ENCODE peak calls at places on chromosome 5, in five cellular contexts. One of them, this sample, is unnamed.

GRCh38 chr5:134176523-134177196 is at the start of gene SKP1:
- DNase-seq in endodermal cell: peak
- DNase-seq in astrocyte of the cerebellum: peak
- DNase-seq in osteocyte: peak
- DNase-seq in HFFc6: peak
- DNase-seq in this sample: peak

GRCh38 chr5:37876245-37876644 is 36.4 kb upstream of the GDNF start:
- DNase-seq in endodermal cell: no peak
- DNase-seq in astrocyte of the cerebellum: no peak
- DNase-seq in osteocyte: no peak
- DNase-seq in HFFc6: no peak
- DNase-seq in this sample: no peak

GRCh38 chr5:32173394-32174010 is 617 bp downstream of the GOLPH3 start:
- DNase-seq in endodermal cell: peak
- DNase-seq in astrocyte of the cerebellum: no peak
- DNase-seq in osteocyte: peak
- DNase-seq in HFFc6: peak
- DNase-seq in this sample: no peak

GRCh38 chr5:71937906-71938698 is 169.2 kb upstream of the MAP1B start:
- DNase-seq in endodermal cell: no peak
- DNase-seq in astrocyte of the cerebellum: no peak
- DNase-seq in osteocyte: no peak
- DNase-seq in HFFc6: no peak
- DNase-seq in this sample: no peak

GRCh38 chr5:67350600-67351315 is 154.2 kb upstream of the CD180 start:
- DNase-seq in endodermal cell: no peak
- DNase-seq in astrocyte of the cerebellum: no peak
- DNase-seq in osteocyte: no peak
- DNase-seq in HFFc6: no peak
- DNase-seq in this sample: no peak

GRCh38 chr5:124748687-124749594 is 2.5 kb upstream of the ZNF608 start:
- DNase-seq in endodermal cell: peak
- DNase-seq in astrocyte of the cerebellum: peak
- DNase-seq in osteocyte: no peak
- DNase-seq in HFFc6: no peak
- DNase-seq in this sample: peak

GRCh38 chr5:76319673-76320072 is 83.4 kb upstream of the IQGAP2 start:
- DNase-seq in endodermal cell: no peak
- DNase-seq in astrocyte of the cerebellum: no peak
- DNase-seq in osteocyte: no peak
- DNase-seq in HFFc6: no peak
- DNase-seq in this sample: no peak

GRCh38 chr5:17295671-17296070 is 78.2 kb downstream of the BASP1 start:
- DNase-seq in endodermal cell: no peak
- DNase-seq in astrocyte of the cerebellum: no peak
- DNase-seq in osteocyte: no peak
- DNase-seq in HFFc6: no peak
- DNase-seq in this sample: no peak

GRCh38 chr5:89901983-89902382 is 507.6 kb downstream of the CETN3 start:
- DNase-seq in endodermal cell: no peak
- DNase-seq in astrocyte of the cerebellum: no peak
- DNase-seq in osteocyte: no peak
- DNase-seq in HFFc6: no peak
- DNase-seq in this sample: no peak

GRCh38 chr5:3786165-3786564 is 190.5 kb downstream of the IRX1 start:
- DNase-seq in endodermal cell: no peak
- DNase-seq in astrocyte of the cerebellum: no peak
- DNase-seq in osteocyte: no peak
- DNase-seq in HFFc6: no peak
- DNase-seq in this sample: no peak

DNA sequence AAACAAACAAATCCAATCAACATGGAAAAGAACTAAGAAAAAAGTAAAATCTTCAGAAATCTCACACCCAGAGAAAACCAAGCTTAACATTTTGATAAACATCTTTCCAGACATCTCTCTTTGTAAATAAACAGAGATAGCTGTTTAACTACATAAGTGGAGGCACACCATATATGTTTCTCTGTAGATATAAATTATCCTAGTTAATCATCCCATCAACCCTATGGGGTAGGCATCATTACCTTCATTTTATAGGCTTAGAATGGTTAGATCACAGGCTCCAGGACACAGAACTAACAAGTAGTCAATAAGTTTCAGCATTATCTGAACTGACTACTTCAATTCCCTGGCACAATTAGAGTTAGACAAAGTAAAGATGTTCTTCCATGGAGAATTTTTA is 22.4 kb upstream of the NDFIP1 start:
- DNase-seq in endodermal cell: no peak
- DNase-seq in astrocyte of the cerebellum: no peak
- DNase-seq in osteocyte: no peak
- DNase-seq in HFFc6: no peak
- DNase-seq in this sample: no peak
- TF ChIP-seq CTCF in endodermal cell: no peak
- TF ChIP-seq CTCF in astrocyte of the cerebellum: no peak
- TF ChIP-seq CTCF in osteocyte: no peak
- TF ChIP-seq CTCF in HFFc6: no peak
- TF ChIP-seq CTCF in this sample: no peak

DNA sequence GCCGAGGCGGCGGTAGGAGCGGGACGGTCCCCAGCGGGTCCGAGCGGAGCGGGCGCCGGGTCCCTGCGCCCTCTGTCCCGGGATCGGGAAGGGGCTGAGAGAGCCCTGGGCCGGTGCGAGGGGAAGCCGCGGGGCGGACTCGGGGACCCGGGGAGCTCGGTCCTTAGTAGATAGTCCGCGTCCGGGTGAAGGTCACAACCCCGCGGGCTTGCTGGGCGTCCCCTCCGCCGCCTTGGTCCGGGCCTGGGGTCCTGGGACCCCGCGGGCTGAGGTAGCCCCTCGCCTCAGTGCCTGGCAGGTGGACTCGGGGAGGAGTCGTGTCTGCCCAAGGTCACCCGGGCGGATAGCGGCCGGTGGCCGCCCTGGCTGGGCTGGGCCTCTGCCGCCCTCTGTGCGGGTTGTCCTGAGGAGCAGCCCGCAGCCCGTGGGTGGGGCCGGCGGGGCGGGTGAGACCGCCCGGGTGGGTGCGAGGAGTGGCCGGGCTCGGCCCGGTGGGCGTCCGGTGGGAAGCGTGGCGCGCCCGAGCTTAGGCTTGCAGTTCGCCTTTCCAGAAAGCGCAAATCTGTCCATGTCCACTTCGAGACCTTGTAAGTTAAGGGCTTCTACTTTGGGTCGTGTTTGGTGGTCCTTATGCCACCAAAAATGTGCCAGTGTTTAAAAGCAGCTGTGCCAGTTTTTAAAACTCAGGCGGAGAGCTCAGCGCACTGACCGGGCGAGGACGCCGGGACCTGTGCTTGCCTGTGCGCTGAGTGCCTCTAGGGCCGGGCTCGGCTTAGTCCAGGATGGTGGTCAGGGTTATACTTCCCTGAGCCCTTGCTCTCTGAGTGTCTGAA is 553 bp downstream of the SDHA start:
- DNase-seq in endodermal cell: peak
- DNase-seq in astrocyte of the cerebellum: no peak
- DNase-seq in osteocyte: peak
- DNase-seq in HFFc6: no peak
- DNase-seq in this sample: no peak
- TF ChIP-seq CTCF in endodermal cell: peak
- TF ChIP-seq CTCF in astrocyte of the cerebellum: no peak
- TF ChIP-seq CTCF in osteocyte: peak
- TF ChIP-seq CTCF in HFFc6: no peak
- TF ChIP-seq CTCF in this sample: no peak

DNA sequence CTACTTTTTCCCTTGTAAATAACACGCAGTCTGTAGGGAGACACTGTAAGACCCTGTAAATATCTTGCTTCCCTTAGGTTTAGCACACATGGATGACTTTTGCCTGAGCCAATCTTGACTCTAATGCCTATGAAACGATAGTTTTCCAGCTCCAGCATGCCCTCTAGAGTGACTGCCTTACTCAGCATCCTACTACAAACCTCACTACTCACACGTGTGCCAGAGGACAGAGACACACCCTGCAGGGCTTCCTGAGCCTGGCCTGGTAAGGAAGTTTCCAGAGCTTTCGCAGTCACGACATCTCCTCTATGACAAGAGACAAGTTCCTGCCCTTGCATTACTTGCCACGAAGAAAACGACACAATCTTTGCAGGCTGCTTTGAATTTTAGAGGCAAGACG is 138.1 kb downstream of the ATPSCKMT start:
- DNase-seq in endodermal cell: peak
- DNase-seq in astrocyte of the cerebellum: peak
- DNase-seq in osteocyte: peak
- DNase-seq in HFFc6: peak
- DNase-seq in this sample: peak
- TF ChIP-seq CTCF in endodermal cell: peak
- TF ChIP-seq CTCF in astrocyte of the cerebellum: peak
- TF ChIP-seq CTCF in osteocyte: peak
- TF ChIP-seq CTCF in HFFc6: peak
- TF ChIP-seq CTCF in this sample: peak

GRCh38 chr5:36492998-36493655 is 113.3 kb upstream of the SLC1A3 start:
- DNase-seq in endodermal cell: no peak
- DNase-seq in astrocyte of the cerebellum: no peak
- DNase-seq in osteocyte: no peak
- DNase-seq in HFFc6: peak
- DNase-seq in this sample: no peak
- TF ChIP-seq CTCF in endodermal cell: peak
- TF ChIP-seq CTCF in astrocyte of the cerebellum: no peak
- TF ChIP-seq CTCF in osteocyte: no peak
- TF ChIP-seq CTCF in HFFc6: peak
- TF ChIP-seq CTCF in this sample: no peak